ENCODE peak calls at places on chromosomes 7 and 10, in four cellular contexts. T is transverse colon; K is esophagus squamous epithelium; E is CD8-positive, alpha-beta memory T cell. R is an unnamed sample. For H3K9me3, the result is how much of the 10 kb centered on the place peaks cover.

GRCh38 chr7:90173127-90173844 is 19.0 kb downstream of the STEAP1 start:
- DNase-seq in T (no peak), K (no peak), E (no peak), R (no peak)

GRCh38 chr10:118953999-118954398 is 75.5 kb upstream of the NANOS1 start:
- DNase-seq in T (no peak), K (no peak), E (no peak), R (no peak)

GRCh38 chr10:88194041-88194887 is 330.8 kb downstream of the PTEN start:
- DNase-seq in T (no peak), K (no peak), E (peak), R (no peak)

GRCh38 chr10:127048630-127049029 is 143.4 kb downstream of the DOCK1 start:
- DNase-seq in T (no peak), K (no peak), E (no peak), R (no peak)

GRCh38 chr7:110766874-110767273 is 324.1 kb upstream of the LRRN3 start:
- DNase-seq in T (no peak), K (no peak), E (no peak), R (no peak)

GRCh38 chr7:155208681-155209477 is 88.8 kb upstream of the INSIG1 start:
- DNase-seq in T (no peak), K (no peak), E (no peak), R (no peak)

GRCh38 chr7:105205592-105206211 is 183.0 kb downstream of the SRPK2 start:
- DNase-seq in T (no peak), K (no peak), E (no peak), R (no peak)

GRCh38 chr10:44765299-44765698 is 145.8 kb upstream of the TMEM72 start:
- DNase-seq in T (no peak), K (no peak), E (no peak), R (no peak)

GRCh38 chr10:14648042-14648765 is 126.5 kb downstream of the FAM107B start:
- DNase-seq in T (peak), K (peak), E (peak), R (peak)

GRCh38 chr7:7962851-7963250 is 5.7 kb upstream of the GLCCI1 start:
- DNase-seq in T (no peak), K (no peak), E (no peak), R (no peak)

GRCh38 chr10:131849591-131850489 is 51.0 kb upstream of the PPP2R2D start:
- DNase-seq in T (no peak), K (no peak), E (no peak), R (no peak)

GRCh38 chr7:15463801-15464761 is 97.7 kb downstream of the AGMO start:
- DNase-seq in T (no peak), K (no peak), E (no peak), R (no peak)

GRCh38 chr10:60288291-60288690 is 101.4 kb downstream of the ANK3 start:
- DNase-seq in T (no peak), K (no peak), E (no peak), R (no peak)

GRCh38 chr7:91940171-91940570 is 491 bp upstream of the AKAP9 start:
- DNase-seq in T (peak), K (no peak), E (no peak), R (no peak)

GRCh38 chr10:98908868-98909267 is 326.8 kb downstream of the HPSE2 start:
- DNase-seq in T (no peak), K (no peak), E (no peak), R (no peak)

GRCh38 chr7:118059209-118059608 is 124.8 kb upstream of the LSM8 start:
- DNase-seq in T (no peak), K (no peak), E (no peak), R (no peak)

GRCh38 chr10:32210306-32211045 is 136.5 kb downstream of the EPC1 start:
- DNase-seq in T (peak), K (no peak), E (no peak), R (no peak)

GRCh38 chr7:13115157-13115772 is 427.8 kb downstream of the ARL4A start:
- DNase-seq in T (no peak), K (no peak), E (no peak), R (no peak)

GRCh38 chr7:41537024-41537423 is 165.9 kb downstream of the INHBA start:
- DNase-seq in T (no peak), K (no peak), E (no peak), R (no peak)

GRCh38 chr7:141575654-141576448 is 24.6 kb downstream of the AGK start:
- DNase-seq in T (no peak), K (no peak), E (no peak), R (no peak)

GRCh38 chr7:156192921-156193320 is 380.7 kb upstream of the SHH start:
- DNase-seq in T (no peak), K (no peak), E (no peak), R (no peak)

GRCh38 chr10:129771024-129771423 is 193.1 kb downstream of the EBF3 start:
- DNase-seq in T (no peak), K (no peak), E (no peak), R (no peak)

GRCh38 chr10:88243202-88243744 is 339.8 kb downstream of the RNLS start:
- DNase-seq in T (no peak), K (no peak), E (no peak), R (no peak)

GRCh38 chr10:32367793-32368453 is 21.0 kb upstream of the EPC1 start:
- DNase-seq in T (peak), K (no peak), E (peak), R (peak)

GRCh38 chr10:114758331-114758730 is 63.2 kb upstream of the FHIP2A start:
- DNase-seq in T (no peak), K (no peak), E (no peak), R (no peak)

GRCh38 chr7:156179872-156180390 is 367.7 kb upstream of the SHH start:
- DNase-seq in T (no peak), K (no peak), E (no peak), R (no peak)

GRCh38 chr7:150937848-150938561 is 40.1 kb downstream of the KCNH2 start:
- DNase-seq in T (no peak), K (no peak), E (no peak), R (no peak)

GRCh38 chr10:63699785-63700184 is 178.6 kb downstream of the REEP3 start:
- DNase-seq in T (no peak), K (no peak), E (no peak), R (no peak)

GRCh38 chr7:33185786-33186185 is 56.4 kb downstream of the BBS9 start:
- DNase-seq in T (no peak), K (no peak), E (no peak), R (no peak)

GRCh38 chr7:29991937-29992336 is 2.3 kb upstream of the SCRN1 start:
- DNase-seq in T (no peak), K (no peak), E (no peak), R (no peak)
- H3K9me3 ChIP-seq in T (under half), K (under half), E (under half), R (under half)

GRCh38 chr10:37736120-37736519 is 121.3 kb downstream of the ZNF248 start:
- DNase-seq in T (no peak), K (no peak), E (no peak), R (no peak)

GRCh38 chr10:37737336-37737735 is 120.1 kb downstream of the ZNF248 start:
- DNase-seq in T (no peak), K (no peak), E (no peak), R (no peak)

GRCh38 chr10:37747081-37747480 is 110.3 kb downstream of the ZNF248 start:
- DNase-seq in T (no peak), K (no peak), E (no peak), R (no peak)

GRCh38 chr10:37739181-37739580 is 118.2 kb downstream of the ZNF248 start:
- DNase-seq in T (no peak), K (no peak), E (no peak), R (no peak)

GRCh38 chr10:37741831-37742230 is 115.6 kb downstream of the ZNF248 start:
- DNase-seq in T (no peak), K (no peak), E (no peak), R (no peak)
- H3K9me3 ChIP-seq in T (under half), K (under half), E (under half), R (under half)

GRCh38 chr7:157963526-157963925 is 624.1 kb downstream of the PTPRN2 start:
- DNase-seq in T (no peak), K (no peak), E (no peak), R (no peak)
- H3K9me3 ChIP-seq in T (under half), K (under half), E (under half), R (under half)

GRCh38 chr7:4416436-4417092 is 265.5 kb upstream of the FOXK1 start:
- DNase-seq in T (peak), K (no peak), E (no peak), R (no peak)
- H3K9me3 ChIP-seq in T (under half), K (under half), E (under half), R (under half)

DNA sequence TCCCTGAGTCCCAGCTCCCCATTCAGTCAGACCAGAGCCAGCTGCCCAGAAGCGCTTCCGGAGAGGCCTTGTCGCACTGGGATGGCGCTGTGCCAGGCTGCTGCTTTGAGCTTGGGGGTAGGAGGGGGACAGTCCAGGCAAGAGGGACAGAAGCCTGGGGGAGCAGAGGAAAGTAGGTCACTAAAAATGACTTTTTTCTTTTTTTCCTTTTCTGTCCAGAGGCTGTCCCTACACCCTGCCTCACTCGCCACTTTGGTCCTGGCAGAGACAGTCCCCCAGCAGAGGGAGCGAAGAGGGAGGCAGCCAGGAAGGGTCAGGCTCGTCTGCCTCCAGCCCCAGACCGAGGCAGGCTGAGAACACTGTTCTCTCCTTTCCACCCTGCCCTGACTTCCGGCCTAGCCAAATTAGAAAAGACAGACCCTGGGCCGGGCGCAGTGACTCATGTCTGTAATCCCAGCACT is 15.8 kb upstream of the TRIM8 start:
- DNase-seq in T (no peak), K (no peak), E (no peak), R (no peak)
- H3K9me3 ChIP-seq in T (under half), K (under half), E (under half), R (under half)

DNA sequence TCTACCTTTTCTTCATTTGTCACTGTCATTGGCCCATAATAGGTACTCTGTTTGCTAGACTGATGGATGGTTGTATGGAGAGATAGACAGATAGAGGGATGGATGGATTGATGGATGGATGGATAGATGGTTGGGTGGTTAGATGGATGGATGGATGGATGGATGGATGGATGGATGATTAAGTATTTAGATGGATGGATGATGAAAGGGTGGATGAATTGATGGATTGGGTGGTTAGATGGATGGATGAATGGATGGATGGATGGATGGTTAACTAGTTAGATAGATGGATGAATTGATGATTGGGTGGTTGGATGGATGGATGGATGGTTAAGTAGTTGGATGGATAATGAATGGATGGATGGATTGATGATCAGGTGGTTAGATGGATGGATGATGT is 334.7 kb upstream of the AUTS2 start:
- DNase-seq in T (no peak), K (no peak), E (no peak), R (no peak)
- H3K9me3 ChIP-seq in T (under half), K (under half), E (under half), R (under half)

DNA sequence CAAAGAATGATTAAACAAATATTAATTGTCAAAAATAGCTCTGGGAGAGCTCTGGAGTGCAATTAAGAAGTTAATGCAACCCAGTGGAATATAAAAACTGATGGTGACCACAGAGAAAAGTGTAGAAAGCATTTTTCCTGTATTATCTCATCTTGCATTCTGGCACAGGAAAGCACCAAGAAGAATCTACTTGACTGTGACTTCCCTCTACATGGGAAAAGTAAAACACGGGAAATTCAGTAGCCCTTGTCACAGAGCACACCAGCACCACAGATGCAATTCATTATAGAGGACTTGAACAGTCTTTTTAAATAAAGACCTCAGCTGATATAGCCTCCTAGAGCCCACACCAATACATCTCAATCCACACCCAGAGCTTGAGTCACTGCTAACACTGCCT is 569.2 kb upstream of the SORCS1 start:
- DNase-seq in T (no peak), K (no peak), E (no peak), R (no peak)
- H3K9me3 ChIP-seq in T (under half), K (under half), E (under half), R (under half)

DNA sequence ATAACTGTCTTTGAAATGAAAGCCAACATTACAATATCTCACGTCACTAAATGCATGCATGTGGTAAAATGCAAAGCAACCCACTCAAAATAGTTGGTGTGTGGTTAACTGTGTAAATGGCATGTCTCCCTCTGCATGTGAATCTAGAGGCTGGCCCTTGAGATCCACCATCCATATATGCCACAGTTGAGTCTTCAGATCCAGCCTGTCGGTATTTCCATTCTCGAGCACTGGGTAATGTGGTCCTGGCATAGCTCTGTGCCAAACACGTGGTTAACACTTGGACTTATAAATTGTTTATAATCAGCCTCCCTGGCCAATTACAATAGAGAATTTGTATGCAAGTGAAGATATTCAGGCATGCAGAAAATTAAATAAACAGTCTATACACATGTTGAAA is 90.3 kb downstream of the LYZL1 start:
- DNase-seq in T (no peak), K (no peak), E (no peak), R (no peak)
- H3K9me3 ChIP-seq in T (under half), K (under half), E (under half), R (under half)

GRCh38 chr7:158386355-158386618 is 201.3 kb downstream of the PTPRN2 start:
- DNase-seq in T (no peak), K (no peak), E (no peak), R (no peak)
- H3K9me3 ChIP-seq in T (under half), K (under half), E (under half), R (under half)

GRCh38 chr7:63073286-63073685 is 925.4 kb upstream of the ZNF722 start:
- DNase-seq in T (no peak), K (no peak), E (no peak), R (no peak)

GRCh38 chr7:63080406-63080805 is 918.2 kb upstream of the ZNF722 start:
- DNase-seq in T (no peak), K (no peak), E (no peak), R (no peak)

GRCh38 chr7:63080831-63081230 is 917.8 kb upstream of the ZNF722 start:
- DNase-seq in T (no peak), K (no peak), E (no peak), R (no peak)

GRCh38 chr7:63073736-63074135 is 924.9 kb upstream of the ZNF722 start:
- DNase-seq in T (no peak), K (no peak), E (no peak), R (no peak)

GRCh38 chr7:63077841-63078240 is 920.8 kb upstream of the ZNF722 start:
- DNase-seq in T (no peak), K (no peak), E (no peak), R (no peak)
- H3K9me3 ChIP-seq in T (under half), K (half or more), E (under half), R (under half)

R was measured in T-helper 17 cell.